ENCODE peak calls at places on chromosome 4, in five cellular contexts. G is breast epithelium, M is sigmoid colon, L is HCT116, E is uterus. I is an unnamed sample.

GRCh38 chr4:77921701-77922100 is 59.1 kb downstream of the MRPL1 start:
- DNase-seq in G (no peak), M (no peak), L (peak), E (no peak), I (peak)

GRCh38 chr4:128601992-128602695 is 207.4 kb upstream of the JADE1 start:
- DNase-seq in G (no peak), M (no peak), L (no peak), E (no peak), I (no peak)

GRCh38 chr4:181835348-181835747 is 407.9 kb upstream of the TENM3 start:
- DNase-seq in G (no peak), M (no peak), L (no peak), E (no peak), I (no peak)

GRCh38 chr4:2268357-2269205 is 6.7 kb upstream of the MXD4 start:
- DNase-seq in G (no peak), M (no peak), L (no peak), E (no peak), I (no peak)

GRCh38 chr4:169523796-169524195 is 88.6 kb downstream of the NEK1 start:
- DNase-seq in G (no peak), M (no peak), L (no peak), E (no peak), I (no peak)

GRCh38 chr4:97153042-97153441 is 990.2 kb downstream of the STPG2 start:
- DNase-seq in G (no peak), M (no peak), L (peak), E (no peak), I (no peak)

GRCh38 chr4:76585897-76586360 is 150.9 kb downstream of the SHROOM3 start:
- DNase-seq in G (peak), M (peak), L (peak), E (peak), I (peak)

GRCh38 chr4:113979157-113979972 is at the start of gene ARSJ:
- DNase-seq in G (peak), M (peak), L (peak), E (peak), I (peak)

GRCh38 chr4:129362685-129363274 is 266.8 kb downstream of the C4orf33 start:
- DNase-seq in G (peak), M (no peak), L (peak), E (peak), I (peak)

GRCh38 chr4:15691346-15692140 is 9.9 kb downstream of the FAM200B start:
- DNase-seq in G (no peak), M (no peak), L (no peak), E (no peak), I (no peak)

GRCh38 chr4:83083925-83084475 is 30.5 kb downstream of the PLAC8 start:
- DNase-seq in G (no peak), M (no peak), L (no peak), E (no peak), I (no peak)

GRCh38 chr4:154045086-154045485 is 256.2 kb upstream of the SFRP2 start:
- DNase-seq in G (no peak), M (no peak), L (no peak), E (no peak), I (no peak)

DNA sequence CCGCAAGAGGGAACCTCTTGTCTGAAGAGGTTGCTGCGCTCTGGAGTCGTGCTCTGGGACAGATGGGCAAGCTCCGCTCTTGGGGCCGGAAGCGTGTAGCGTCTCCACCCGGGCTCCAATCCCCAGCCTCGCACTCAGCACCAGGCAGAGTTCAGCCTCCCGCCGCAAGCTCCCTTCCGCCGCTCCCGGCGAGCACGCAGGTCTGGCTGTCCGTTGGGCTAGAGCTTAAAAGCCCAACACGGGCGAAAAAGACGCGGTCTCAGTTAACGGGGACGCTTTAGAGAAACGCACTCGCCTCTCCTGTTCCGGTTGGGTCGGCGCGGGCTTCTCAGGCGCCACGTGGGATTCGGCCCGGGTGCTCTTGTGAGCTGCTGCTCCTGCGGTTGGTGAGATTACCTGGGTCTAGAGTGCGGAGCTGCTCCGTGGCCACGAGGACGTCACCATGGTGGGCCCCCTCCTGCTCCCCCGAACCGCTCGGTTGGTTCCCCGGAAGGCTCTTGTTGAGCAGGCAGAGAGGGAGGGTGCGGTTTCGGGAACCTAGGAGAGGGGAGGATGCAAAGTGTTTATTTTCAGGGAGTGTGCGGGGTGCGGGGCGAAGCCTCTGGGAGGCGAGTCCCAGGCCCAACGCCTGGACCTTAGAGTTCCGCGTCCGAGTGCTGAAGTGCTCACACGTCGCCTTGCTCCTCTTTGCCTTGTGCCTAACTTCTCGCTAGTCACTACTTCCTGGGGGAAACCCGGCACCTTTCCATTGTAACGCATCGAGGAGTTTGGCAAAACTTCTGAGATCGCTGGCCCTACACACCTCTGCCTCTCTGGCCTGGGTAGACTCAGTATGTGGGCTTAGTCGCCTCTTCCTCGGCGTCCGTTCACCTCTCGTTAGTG is at the start of gene TMA16:
- DNase-seq in G (peak), M (peak), L (peak), E (peak), I (peak)
- TF ChIP-seq POLR2A in G (no peak), M (peak), L (peak), E (peak), I (peak)

DNA sequence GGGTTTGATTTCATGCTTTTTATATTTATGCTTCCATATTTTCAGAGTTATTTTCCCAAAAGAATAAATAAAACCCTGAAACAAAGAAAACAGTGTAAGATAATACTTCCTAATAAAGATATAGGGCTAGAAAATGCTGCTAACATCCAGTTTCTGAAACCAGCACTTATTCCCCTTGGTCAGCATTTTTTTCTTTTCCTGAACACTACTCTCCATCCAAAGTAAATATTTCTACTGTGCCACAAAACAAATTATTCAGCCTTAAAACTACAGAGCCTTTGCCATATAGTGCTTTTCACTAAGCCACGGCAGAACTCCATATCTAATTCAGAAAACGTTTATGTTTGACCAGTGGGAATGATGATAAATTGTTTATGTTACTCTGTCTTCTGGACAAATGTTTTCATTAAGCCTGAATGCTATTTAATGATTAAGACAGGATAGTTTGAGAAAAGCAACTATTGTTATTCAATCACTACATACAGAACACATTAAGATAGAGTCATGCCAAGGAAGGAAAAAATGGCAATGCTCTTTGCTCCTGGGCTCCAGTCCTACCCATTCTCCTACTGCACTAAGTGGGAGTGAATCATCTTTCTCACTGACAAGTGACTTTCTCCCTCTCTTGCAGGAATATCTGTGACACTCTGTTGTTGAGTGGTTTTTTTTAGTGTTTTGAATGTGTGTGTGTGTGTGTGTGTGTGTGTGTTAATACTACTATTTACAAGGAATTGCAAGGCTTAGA is 723.9 kb downstream of the FAT4 start:
- DNase-seq in G (no peak), M (no peak), L (no peak), E (no peak), I (no peak)
- TF ChIP-seq POLR2A in G (no peak), M (no peak), L (no peak), E (no peak), I (no peak)

DNA sequence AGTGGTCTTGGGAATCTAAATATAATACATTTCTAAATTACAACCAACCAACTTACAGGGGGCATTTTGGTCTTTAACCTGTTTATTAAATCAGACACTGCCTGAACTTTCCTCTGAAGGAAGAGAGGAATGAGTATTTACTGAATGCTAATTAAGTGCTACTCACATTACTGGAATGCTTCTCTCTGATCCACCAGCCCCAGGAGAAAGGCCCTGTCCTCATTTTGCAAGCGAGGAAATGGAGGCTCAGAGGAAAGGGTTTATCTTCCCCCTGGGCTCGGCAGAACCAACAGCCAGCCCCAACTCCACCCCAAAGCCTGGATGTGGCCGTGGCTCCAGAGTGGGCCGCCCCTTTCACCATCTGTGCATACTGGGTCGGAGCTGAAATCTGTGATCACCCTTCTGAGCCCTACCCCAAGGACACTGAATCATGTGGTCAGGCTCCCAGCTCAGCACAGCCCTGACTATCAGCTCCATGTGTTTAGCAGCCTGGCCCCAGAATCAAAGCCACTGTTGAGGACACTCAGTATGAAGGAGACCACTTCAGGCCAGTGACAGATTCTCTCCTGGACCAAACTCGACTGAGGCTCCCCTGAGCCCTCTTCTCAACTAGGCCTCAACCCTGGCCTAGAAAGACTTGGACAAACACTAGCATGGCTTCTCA is 56.7 kb upstream of the ENPP6 start:
- DNase-seq in G (no peak), M (no peak), L (no peak), E (no peak), I (no peak)
- TF ChIP-seq POLR2A in G (no peak), M (no peak), L (no peak), E (no peak), I (no peak)

DNA sequence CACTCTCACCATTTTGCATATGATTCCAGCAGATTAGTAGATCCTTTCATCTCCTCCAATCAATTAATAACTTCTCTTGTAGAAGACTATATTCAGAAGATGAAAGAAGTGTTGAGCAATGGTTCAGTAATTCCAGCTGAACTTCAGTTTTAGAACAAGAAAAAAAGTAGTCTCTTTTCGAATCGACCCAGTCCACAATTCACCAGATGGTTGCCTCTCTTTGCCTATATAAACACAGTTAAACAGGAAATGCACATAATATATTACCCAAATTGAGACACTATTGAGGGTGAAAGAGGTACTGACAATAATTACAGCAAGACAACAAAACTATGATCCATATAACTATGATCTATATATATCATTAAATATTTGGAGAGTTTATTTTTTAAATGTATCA is 16.8 kb upstream of the FAM241A start:
- DNase-seq in G (no peak), M (no peak), L (no peak), E (no peak), I (no peak)
- TF ChIP-seq POLR2A in G (no peak), M (no peak), L (no peak), E (no peak), I (no peak)

DNA sequence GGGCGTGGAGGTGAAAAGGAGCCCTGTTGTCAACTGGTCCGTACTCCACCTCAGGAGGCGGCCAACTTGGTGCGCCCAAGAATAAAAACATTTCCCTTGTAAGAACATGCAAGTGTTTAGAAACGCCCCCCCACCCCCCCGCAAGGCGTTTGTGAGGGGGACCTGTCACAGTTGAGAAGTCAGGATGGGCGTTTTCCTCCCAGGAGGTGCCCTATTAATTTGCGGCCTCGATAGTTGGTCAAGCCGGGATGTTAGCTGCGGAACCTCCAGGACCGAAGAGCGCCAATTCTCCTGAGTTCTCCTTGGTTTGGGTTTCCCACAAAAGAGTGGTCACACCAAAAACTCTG is 651 bp upstream of the SAP30 start:
- DNase-seq in G (peak), M (peak), L (no peak), E (peak), I (no peak)
- TF ChIP-seq POLR2A in G (no peak), M (no peak), L (no peak), E (no peak), I (no peak)

DNA sequence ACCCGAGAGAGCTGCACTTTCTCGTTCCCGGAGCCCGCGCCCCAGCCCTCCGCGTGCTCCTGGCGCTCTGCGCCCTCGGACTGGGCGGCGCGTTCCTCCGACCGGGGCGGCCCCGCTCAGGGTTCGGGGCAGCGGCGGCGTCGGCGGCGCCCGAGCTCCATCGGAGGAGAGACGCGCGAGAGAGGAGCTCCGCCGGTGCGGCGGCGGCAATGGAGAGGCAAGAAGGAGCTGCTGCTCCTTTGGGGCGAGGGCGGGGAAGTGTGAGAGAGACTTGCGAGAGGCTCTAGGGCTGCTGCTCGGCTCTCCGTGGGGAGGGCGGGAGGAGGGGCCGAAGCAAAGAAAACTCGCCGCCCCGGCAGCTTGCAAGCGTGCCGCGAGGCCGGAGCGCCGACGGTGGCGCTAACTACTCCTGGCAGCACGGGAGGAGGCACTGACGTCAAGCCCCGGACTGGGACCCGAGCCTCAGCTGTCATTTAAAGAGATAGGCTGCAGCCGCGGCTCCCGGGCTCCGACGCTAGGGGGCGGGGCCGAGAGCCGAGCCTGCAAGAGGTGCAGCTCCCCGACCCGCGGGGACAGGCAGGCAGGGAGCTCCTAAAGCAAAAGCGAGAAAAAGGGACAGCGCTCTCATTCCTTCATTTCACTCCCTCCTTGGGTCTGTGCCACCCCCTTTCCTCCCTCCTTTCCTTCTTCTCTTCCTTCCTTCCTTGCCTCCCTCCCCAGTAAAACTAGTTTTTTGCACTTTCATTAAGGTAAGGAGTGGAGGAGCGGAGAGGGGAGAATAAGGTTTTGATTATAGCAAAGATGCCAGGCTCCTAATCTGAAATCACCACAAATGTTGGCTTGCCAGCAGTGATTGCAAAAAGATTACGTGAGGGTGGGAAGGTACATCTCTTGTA is at the start of gene KCTD8:
- DNase-seq in G (peak), M (peak), L (no peak), E (peak), I (peak)
- TF ChIP-seq POLR2A in G (no peak), M (no peak), L (no peak), E (peak), I (no peak)

GRCh38 chr4:44674471-44674870 is 3.7 kb upstream of the GUF1 start:
- DNase-seq in G (no peak), M (no peak), L (no peak), E (no peak), I (no peak)

GRCh38 chr4:44679060-44679459 is 840 bp downstream of the GUF1 start:
- DNase-seq in G (no peak), M (no peak), L (no peak), E (no peak), I (no peak)

DNA sequence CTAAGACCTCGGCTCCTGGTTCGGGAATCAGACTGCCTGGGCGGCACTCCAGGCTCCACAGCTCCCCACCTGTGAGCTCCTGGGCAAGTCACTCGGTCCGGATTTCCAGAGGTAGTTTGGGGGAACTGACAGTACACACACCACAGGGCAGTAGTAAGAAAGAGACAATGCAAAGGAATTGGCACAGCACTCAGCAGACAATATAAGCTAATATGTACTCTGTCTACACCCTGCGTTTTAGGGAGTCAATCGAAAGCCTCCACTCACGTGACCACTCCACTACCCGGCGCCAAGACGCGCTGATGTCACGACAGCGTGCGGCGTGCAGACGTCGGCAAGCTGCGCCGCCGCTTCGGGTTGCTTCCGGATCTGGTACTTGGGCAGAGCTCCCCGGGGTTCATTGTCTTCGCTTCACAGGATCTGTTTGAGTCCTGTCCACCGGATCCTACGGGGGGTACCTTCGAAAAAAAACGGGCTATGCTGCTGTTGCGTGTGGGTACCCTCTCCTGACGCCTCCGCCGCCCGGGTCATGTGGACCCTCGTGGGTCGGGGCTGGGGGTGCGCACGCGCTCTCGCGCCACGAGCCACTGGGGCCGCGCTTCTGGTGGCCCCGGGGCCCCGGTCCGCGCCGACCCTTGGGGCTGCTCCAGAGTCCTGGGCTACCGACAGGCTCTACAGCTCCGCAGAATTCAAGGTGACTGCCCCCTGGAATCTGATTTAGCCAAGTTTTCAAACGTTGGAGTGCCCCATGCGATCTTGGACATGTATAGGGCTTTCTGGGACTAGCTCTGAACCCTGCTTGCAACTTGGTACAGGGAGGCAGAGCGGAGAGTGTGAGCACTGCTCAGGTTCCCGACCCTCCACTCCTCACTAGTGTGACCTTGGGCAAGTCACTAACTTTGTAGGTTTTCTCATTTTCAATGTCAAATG is at the start of gene GUF1:
- DNase-seq in G (peak), M (peak), L (peak), E (peak), I (peak)
- TF ChIP-seq POLR2A in G (peak), M (peak), L (peak), E (peak), I (peak)